ENCODE peak calls at places on chromosomes 13 and 19, in five cellular contexts. One of them, this sample, is unnamed.

GRCh38 chr19:7010722-7011593 is 10.3 kb downstream of the MBD3L2B start:
- DNase-seq in fibroblast of lung: no peak
- DNase-seq in IMR-90: no peak
- DNase-seq in heart right ventricle: no peak
- DNase-seq in left ventricle myocardium inferior: no peak
- DNase-seq in this sample: no peak

GRCh38 chr19:47762615-47763308 is 15.7 kb upstream of the SELENOW start:
- DNase-seq in fibroblast of lung: no peak
- DNase-seq in IMR-90: no peak
- DNase-seq in heart right ventricle: peak; percentile 67
- DNase-seq in left ventricle myocardium inferior: peak; percentile 46
- DNase-seq in this sample: no peak

GRCh38 chr13:44989941-44990340 is 603 bp downstream of the GPALPP1 start:
- DNase-seq in fibroblast of lung: no peak
- DNase-seq in IMR-90: no peak
- DNase-seq in heart right ventricle: no peak
- DNase-seq in left ventricle myocardium inferior: no peak
- DNase-seq in this sample: no peak

GRCh38 chr13:99895999-99896695 is 75.4 kb downstream of the ZIC5 start:
- DNase-seq in fibroblast of lung: no peak
- DNase-seq in IMR-90: no peak
- DNase-seq in heart right ventricle: no peak
- DNase-seq in left ventricle myocardium inferior: no peak
- DNase-seq in this sample: no peak

GRCh38 chr19:28351761-28352160 is 861.2 kb downstream of the UQCRFS1 start:
- DNase-seq in fibroblast of lung: peak; percentile 61
- DNase-seq in IMR-90: no peak
- DNase-seq in heart right ventricle: no peak
- DNase-seq in left ventricle myocardium inferior: no peak
- DNase-seq in this sample: no peak

GRCh38 chr19:15316498-15316897 is 15.8 kb downstream of the BRD4 start:
- DNase-seq in fibroblast of lung: peak; percentile 72
- DNase-seq in IMR-90: peak; percentile 80
- DNase-seq in heart right ventricle: no peak
- DNase-seq in left ventricle myocardium inferior: no peak
- DNase-seq in this sample: no peak

GRCh38 chr13:53200498-53201453 is 172.2 kb downstream of the OLFM4 start:
- DNase-seq in fibroblast of lung: peak; percentile 9
- DNase-seq in IMR-90: peak; percentile 1
- DNase-seq in heart right ventricle: peak; percentile 13
- DNase-seq in left ventricle myocardium inferior: peak; percentile 23
- DNase-seq in this sample: peak; percentile 61

GRCh38 chr13:63299995-63300394 is 1884.3 kb upstream of the PCDH20 start:
- DNase-seq in fibroblast of lung: no peak
- DNase-seq in IMR-90: peak; percentile 49
- DNase-seq in heart right ventricle: no peak
- DNase-seq in left ventricle myocardium inferior: no peak
- DNase-seq in this sample: no peak

GRCh38 chr13:32911506-32911905 is 104.7 kb upstream of the KL start:
- DNase-seq in fibroblast of lung: no peak
- DNase-seq in IMR-90: peak; percentile 57
- DNase-seq in heart right ventricle: no peak
- DNase-seq in left ventricle myocardium inferior: no peak
- DNase-seq in this sample: no peak

GRCh38 chr19:8085606-8086464 is 33.3 kb downstream of the CCL25 start:
- DNase-seq in fibroblast of lung: no peak
- DNase-seq in IMR-90: no peak
- DNase-seq in heart right ventricle: no peak
- DNase-seq in left ventricle myocardium inferior: no peak
- DNase-seq in this sample: peak; percentile 64

GRCh38 chr13:57680609-57681008 is 49.1 kb downstream of the PCDH17 start:
- DNase-seq in fibroblast of lung: no peak
- DNase-seq in IMR-90: no peak
- DNase-seq in heart right ventricle: no peak
- DNase-seq in left ventricle myocardium inferior: no peak
- DNase-seq in this sample: no peak

GRCh38 chr19:5718579-5719273 is 1.2 kb downstream of the LONP1 start:
- DNase-seq in fibroblast of lung: peak; percentile 86
- DNase-seq in IMR-90: peak; percentile 91
- DNase-seq in heart right ventricle: no peak
- DNase-seq in left ventricle myocardium inferior: no peak
- DNase-seq in this sample: no peak

GRCh38 chr19:58543826-58544590 is at the start of gene TRIM28:
- DNase-seq in fibroblast of lung: peak; percentile 99
- DNase-seq in IMR-90: peak; percentile 99
- DNase-seq in heart right ventricle: peak; percentile 98
- DNase-seq in left ventricle myocardium inferior: peak; percentile 98
- DNase-seq in this sample: peak; percentile 98

GRCh38 chr19:3125900-3126524 is 9.8 kb upstream of the GNA15 start:
- DNase-seq in fibroblast of lung: peak; percentile 16
- DNase-seq in IMR-90: no peak
- DNase-seq in heart right ventricle: peak; percentile 58
- DNase-seq in left ventricle myocardium inferior: peak; percentile 48
- DNase-seq in this sample: peak; percentile 76

GRCh38 chr19:46113726-46114125 is 10.8 kb downstream of the IGFL3 start:
- DNase-seq in fibroblast of lung: peak; percentile 31
- DNase-seq in IMR-90: no peak
- DNase-seq in heart right ventricle: no peak
- DNase-seq in left ventricle myocardium inferior: no peak
- DNase-seq in this sample: no peak

GRCh38 chr13:25752957-25753540 is 298.8 kb downstream of the SHISA2 start:
- DNase-seq in fibroblast of lung: peak; percentile 95
- DNase-seq in IMR-90: peak; percentile 36
- DNase-seq in heart right ventricle: peak; percentile 50
- DNase-seq in left ventricle myocardium inferior: peak; percentile 44
- DNase-seq in this sample: no peak

GRCh38 chr19:12314553-12314952 is 18.9 kb downstream of the ZNF563 start:
- DNase-seq in fibroblast of lung: no peak
- DNase-seq in IMR-90: no peak
- DNase-seq in heart right ventricle: no peak
- DNase-seq in left ventricle myocardium inferior: no peak
- DNase-seq in this sample: no peak

GRCh38 chr13:57408312-57408711 is 223.2 kb upstream of the PCDH17 start:
- DNase-seq in fibroblast of lung: no peak
- DNase-seq in IMR-90: no peak
- DNase-seq in heart right ventricle: no peak
- DNase-seq in left ventricle myocardium inferior: no peak
- DNase-seq in this sample: no peak

GRCh38 chr13:111482806-111483620 is 162.6 kb downstream of the TEX29 start:
- DNase-seq in fibroblast of lung: no peak
- DNase-seq in IMR-90: no peak
- DNase-seq in heart right ventricle: no peak
- DNase-seq in left ventricle myocardium inferior: no peak
- DNase-seq in this sample: no peak

GRCh38 chr19:2663920-2664571 is 38.4 kb downstream of the GNG7 start:
- DNase-seq in fibroblast of lung: no peak
- DNase-seq in IMR-90: no peak
- DNase-seq in heart right ventricle: peak; percentile 74
- DNase-seq in left ventricle myocardium inferior: peak; percentile 84
- DNase-seq in this sample: no peak

GRCh38 chr19:41932259-41933130 is 4.2 kb upstream of the ERFL start:
- DNase-seq in fibroblast of lung: no peak
- DNase-seq in IMR-90: no peak
- DNase-seq in heart right ventricle: no peak
- DNase-seq in left ventricle myocardium inferior: no peak
- DNase-seq in this sample: no peak

GRCh38 chr19:6529351-6529750 is 1.5 kb upstream of the TNFSF9 start:
- DNase-seq in fibroblast of lung: no peak
- DNase-seq in IMR-90: no peak
- DNase-seq in heart right ventricle: no peak
- DNase-seq in left ventricle myocardium inferior: no peak
- DNase-seq in this sample: no peak

GRCh38 chr19:39308531-39309304 is 11.9 kb downstream of the LRFN1 start:
- DNase-seq in fibroblast of lung: no peak
- DNase-seq in IMR-90: no peak
- DNase-seq in heart right ventricle: no peak
- DNase-seq in left ventricle myocardium inferior: no peak
- DNase-seq in this sample: no peak

GRCh38 chr19:4717191-4717965 is 6.3 kb downstream of the DPP9 start:
- DNase-seq in fibroblast of lung: peak; percentile 99
- DNase-seq in IMR-90: peak; percentile 70
- DNase-seq in heart right ventricle: no peak
- DNase-seq in left ventricle myocardium inferior: no peak
- DNase-seq in this sample: peak; percentile 78

GRCh38 chr19:53165691-53166091 is 6.8 kb upstream of the ZNF347 start:
- DNase-seq in fibroblast of lung: no peak
- DNase-seq in IMR-90: no peak
- DNase-seq in heart right ventricle: no peak
- DNase-seq in left ventricle myocardium inferior: no peak
- DNase-seq in this sample: no peak

GRCh38 chr13:46478641-46479040 is 74.3 kb upstream of the LRCH1 start:
- DNase-seq in fibroblast of lung: no peak
- DNase-seq in IMR-90: no peak
- DNase-seq in heart right ventricle: no peak
- DNase-seq in left ventricle myocardium inferior: no peak
- DNase-seq in this sample: no peak

GRCh38 chr13:99269627-99270252 is 11.6 kb upstream of the GPR18 start:
- DNase-seq in fibroblast of lung: peak; percentile 56
- DNase-seq in IMR-90: peak; percentile 78
- DNase-seq in heart right ventricle: no peak
- DNase-seq in left ventricle myocardium inferior: no peak
- DNase-seq in this sample: no peak

GRCh38 chr19:35715981-35716734 is 1.6 kb upstream of the KMT2B start:
- DNase-seq in fibroblast of lung: peak; percentile 45
- DNase-seq in IMR-90: peak; percentile 30
- DNase-seq in heart right ventricle: peak; percentile 67
- DNase-seq in left ventricle myocardium inferior: peak; percentile 70
- DNase-seq in this sample: peak; percentile 77

GRCh38 chr13:77136902-77137420 is 110.0 kb upstream of the FBXL3 start:
- DNase-seq in fibroblast of lung: peak; percentile 96
- DNase-seq in IMR-90: peak; percentile 95
- DNase-seq in heart right ventricle: no peak
- DNase-seq in left ventricle myocardium inferior: no peak
- DNase-seq in this sample: no peak

GRCh38 chr13:84399320-84400085 is 517.2 kb upstream of the SLITRK1 start:
- DNase-seq in fibroblast of lung: peak; percentile 51
- DNase-seq in IMR-90: no peak
- DNase-seq in heart right ventricle: no peak
- DNase-seq in left ventricle myocardium inferior: no peak
- DNase-seq in this sample: no peak

GRCh38 chr19:6343462-6343861 is 10.1 kb upstream of the ACER1 start:
- DNase-seq in fibroblast of lung: no peak
- DNase-seq in IMR-90: no peak
- DNase-seq in heart right ventricle: no peak
- DNase-seq in left ventricle myocardium inferior: no peak
- DNase-seq in this sample: no peak

DNA sequence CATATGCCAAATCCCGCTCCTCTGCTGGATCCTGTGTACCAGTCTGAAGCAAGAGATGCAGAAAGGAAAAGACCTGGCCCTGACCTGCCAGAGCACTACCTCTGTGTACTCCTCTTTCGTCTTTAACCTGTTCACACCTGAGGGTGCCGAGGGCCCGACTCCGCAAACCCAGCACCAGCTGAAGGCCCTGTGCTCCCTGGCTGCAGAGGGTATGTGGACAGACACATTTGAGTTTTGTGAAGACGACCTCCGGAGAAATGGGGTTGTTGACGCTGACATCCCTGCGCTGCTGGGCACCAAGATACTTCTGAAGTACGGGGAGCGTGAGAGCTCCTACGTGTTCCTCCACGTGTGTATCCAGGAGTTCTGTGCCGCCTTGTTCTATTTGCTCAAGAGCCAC is 22.1 kb downstream of the NLRP4 start:
- DNase-seq in fibroblast of lung: no peak
- DNase-seq in IMR-90: no peak
- DNase-seq in heart right ventricle: no peak
- DNase-seq in left ventricle myocardium inferior: no peak
- DNase-seq in this sample: no peak
- H3K4me1 ChIP-seq in fibroblast of lung: no peaks in the 10 kb centered on the region
- H3K4me1 ChIP-seq in IMR-90: no peaks in the 10 kb centered on the region
- H3K4me1 ChIP-seq in heart right ventricle: no peaks in the 10 kb centered on the region
- H3K4me1 ChIP-seq in left ventricle myocardium inferior: no peaks in the 10 kb centered on the region
- H3K4me1 ChIP-seq in this sample: no peaks in the 10 kb centered on the region

GRCh38 chr13:98039261-98039660 is 85.8 kb downstream of the IPO5 start:
- DNase-seq in fibroblast of lung: no peak
- DNase-seq in IMR-90: no peak
- DNase-seq in heart right ventricle: no peak
- DNase-seq in left ventricle myocardium inferior: no peak
- DNase-seq in this sample: no peak
- H3K4me3 ChIP-seq in fibroblast of lung: no peak overlapping the region
- H3K4me3 ChIP-seq in IMR-90: no peak overlapping the region
- H3K4me3 ChIP-seq in heart right ventricle: no peak overlapping the region
- H3K4me3 ChIP-seq in left ventricle myocardium inferior: no peak overlapping the region
- H3K4me3 ChIP-seq in this sample: no peak overlapping the region

GRCh38 chr19:18191640-18192062 is 1.4 kb upstream of the MPV17L2 start:
- DNase-seq in fibroblast of lung: no peak
- DNase-seq in IMR-90: no peak
- DNase-seq in heart right ventricle: no peak
- DNase-seq in left ventricle myocardium inferior: no peak
- DNase-seq in this sample: no peak

GRCh38 chr19:18193388-18194207 is 580 bp downstream of the MPV17L2 start:
- DNase-seq in fibroblast of lung: no peak
- DNase-seq in IMR-90: no peak
- DNase-seq in heart right ventricle: no peak
- DNase-seq in left ventricle myocardium inferior: no peak
- DNase-seq in this sample: no peak

GRCh38 chr19:18194554-18195238 is 1.7 kb downstream of the MPV17L2 start:
- DNase-seq in fibroblast of lung: peak; percentile 68
- DNase-seq in IMR-90: peak; percentile 34
- DNase-seq in heart right ventricle: no peak
- DNase-seq in left ventricle myocardium inferior: no peak
- DNase-seq in this sample: no peak

GRCh38 chr19:18194208-18194530 is 1.2 kb downstream of the MPV17L2 start:
- DNase-seq in fibroblast of lung: no peak
- DNase-seq in IMR-90: no peak
- DNase-seq in heart right ventricle: no peak
- DNase-seq in left ventricle myocardium inferior: no peak
- DNase-seq in this sample: no peak

DNA sequence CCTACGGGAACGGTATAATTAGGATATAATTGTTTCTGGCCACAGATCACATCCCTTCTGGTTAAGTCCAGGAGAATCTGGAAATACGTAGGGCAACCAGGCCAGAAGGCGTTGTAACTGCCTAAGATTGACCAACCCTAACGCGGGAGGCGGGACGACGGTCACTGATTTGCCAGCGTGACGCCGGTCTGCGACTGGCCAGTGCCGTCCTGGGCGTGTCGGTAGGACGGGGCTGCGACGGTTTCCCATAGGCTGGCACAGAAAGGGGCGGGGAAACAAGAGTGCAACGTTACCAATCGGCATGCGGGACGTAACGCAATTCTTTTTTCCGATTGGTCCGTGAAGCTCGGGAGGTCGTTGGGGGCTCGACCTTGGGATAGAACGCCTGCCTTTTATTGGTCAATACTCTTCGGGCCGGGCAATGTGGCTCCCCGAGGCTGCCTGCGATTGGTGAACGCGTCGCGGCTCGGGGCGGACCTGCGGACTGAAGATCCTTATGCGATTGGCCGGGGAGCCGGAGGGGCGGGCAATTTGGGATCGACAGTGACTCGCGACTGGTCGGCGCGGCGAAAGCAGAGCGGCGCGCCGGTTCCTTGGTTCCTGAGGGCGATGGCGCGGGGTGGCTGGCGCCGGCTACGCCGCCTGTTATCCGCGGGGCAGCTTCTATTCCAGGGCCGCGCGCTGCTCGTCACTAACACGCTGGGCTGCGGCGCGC is at the start of gene MPV17L2:
- DNase-seq in fibroblast of lung: peak; percentile 100
- DNase-seq in IMR-90: peak; percentile 100
- DNase-seq in heart right ventricle: peak; percentile 100
- DNase-seq in left ventricle myocardium inferior: peak; percentile 100
- DNase-seq in this sample: peak; percentile 100
- H3K36me3 ChIP-seq in fibroblast of lung: peaks cover 2% of the 10 kb centered on the region
- H3K36me3 ChIP-seq in IMR-90: peaks cover 15% of the 10 kb centered on the region
- H3K36me3 ChIP-seq in heart right ventricle: no peaks in the 10 kb centered on the region
- H3K36me3 ChIP-seq in left ventricle myocardium inferior: peaks cover 19% of the 10 kb centered on the region
- H3K36me3 ChIP-seq in this sample: peaks cover 18% of the 10 kb centered on the region

GRCh38 chr19:19777692-19778091 is 43.9 kb downstream of the ZNF506 start:
- DNase-seq in fibroblast of lung: no peak
- DNase-seq in IMR-90: no peak
- DNase-seq in heart right ventricle: no peak
- DNase-seq in left ventricle myocardium inferior: no peak
- DNase-seq in this sample: no peak
- H3K4me1 ChIP-seq in fibroblast of lung: no peaks in the 10 kb centered on the region
- H3K4me1 ChIP-seq in IMR-90: peaks cover 2% of the 10 kb centered on the region
- H3K4me1 ChIP-seq in heart right ventricle: peaks cover 31% of the 10 kb centered on the region
- H3K4me1 ChIP-seq in left ventricle myocardium inferior: peaks cover 32% of the 10 kb centered on the region
- H3K4me1 ChIP-seq in this sample: peaks cover 25% of the 10 kb centered on the region

This sample was measured in lower lobe of right lung.